ENCODE peak calls at places on chromosomes 1 and 21, in four cellular contexts. F, E, J and A are unnamed samples.

GRCh38 chr21:45441431-45442255 is 36.7 kb downstream of the COL18A1 start:
- DNase-seq in J (no peak), F (peak), E (no peak), A (no peak)

GRCh38 chr1:6445062-6445763 is 20.6 kb downstream of the ESPN start:
- DNase-seq in E (no peak), F (no peak), J (no peak), A (no peak)

GRCh38 chr1:18581420-18581880 is 49.2 kb upstream of the PAX7 start:
- DNase-seq in F (no peak), E (no peak), J (no peak), A (no peak)

GRCh38 chr1:11749203-11749689 is 12.7 kb upstream of the C1orf167 start:
- DNase-seq in F (no peak), E (no peak), J (peak), A (no peak)

GRCh38 chr1:27299385-27300252 is 22.3 kb upstream of the TMEM222 start:
- DNase-seq in J (peak), F (peak), E (no peak), A (peak)

GRCh38 chr1:93081716-93082115 is 2.6 kb downstream of the MTF2 start:
- DNase-seq in F (no peak), J (no peak), E (no peak), A (no peak)

GRCh38 chr1:182279724-182280506 is 111.7 kb downstream of the GLUL start:
- DNase-seq in F (no peak), E (no peak), J (peak), A (peak)

GRCh38 chr21:34836103-34836932 is 167.5 kb downstream of the CLIC6 start:
- DNase-seq in E (peak), J (peak), F (peak), A (peak)

GRCh38 chr1:225474439-225474985 is 46.7 kb upstream of the LBR start:
- DNase-seq in J (no peak), F (peak), E (no peak), A (no peak)

GRCh38 chr1:181128592-181129497 is 40.3 kb downstream of the IER5 start:
- DNase-seq in J (peak), E (no peak), F (peak), A (no peak)

GRCh38 chr1:79005945-79006344 is 585 bp downstream of the ADGRL4 start:
- DNase-seq in J (no peak), F (no peak), E (no peak), A (no peak)

GRCh38 chr21:39126486-39126806 is 56.8 kb downstream of the PSMG1 start:
- DNase-seq in F (no peak), E (no peak), J (no peak), A (no peak)

GRCh38 chr1:81660286-81660685 is 140.4 kb upstream of the ADGRL2 start:
- DNase-seq in J (no peak), F (no peak), E (no peak), A (no peak)

GRCh38 chr21:25862112-25862511 is 127.3 kb downstream of the GABPA start:
- DNase-seq in F (no peak), E (no peak), J (no peak), A (no peak)

GRCh38 chr1:86887479-86888162 is 26.3 kb downstream of the SELENOF start:
- DNase-seq in F (no peak), J (no peak), E (no peak), A (no peak)

GRCh38 chr1:114386129-114387037 is 124.6 kb downstream of the TRIM33 start:
- DNase-seq in F (no peak), J (no peak), E (no peak), A (no peak)

GRCh38 chr1:150550222-150551048 is 1.2 kb downstream of the ADAMTSL4 start:
- DNase-seq in F (no peak), J (no peak), E (no peak), A (no peak)

GRCh38 chr1:36557041-36558000 is 74.6 kb upstream of the CSF3R start:
- DNase-seq in F (no peak), J (no peak), E (no peak), A (no peak)

GRCh38 chr1:24470607-24471006 is 32.0 kb upstream of the RCAN3 start:
- DNase-seq in J (no peak), F (no peak), E (no peak), A (no peak)

GRCh38 chr1:235075121-235075954 is 53.3 kb downstream of the TOMM20 start:
- DNase-seq in F (peak), J (peak), E (peak), A (peak)

GRCh38 chr1:203361843-203362524 is 11.1 kb upstream of the FMOD start:
- DNase-seq in F (no peak), E (no peak), J (no peak), A (no peak)

GRCh38 chr1:9084883-9085282 is 15.4 kb upstream of the SLC2A5 start:
- DNase-seq in J (no peak), E (peak), F (peak), A (no peak)

GRCh38 chr1:10833630-10834557 is 37.4 kb upstream of the CASZ1 start:
- DNase-seq in F (no peak), E (no peak), J (no peak), A (no peak)

GRCh38 chr1:171017431-171017830 is 73.3 kb upstream of the FMO3 start:
- DNase-seq in J (no peak), E (no peak), F (no peak), A (no peak)

GRCh38 chr1:147811751-147812150 is 51.3 kb upstream of the GJA5 start:
- DNase-seq in J (no peak), F (no peak), E (no peak), A (no peak)

GRCh38 chr1:171441278-171441677 is 44.1 kb upstream of the PRRC2C start:
- DNase-seq in E (no peak), J (no peak), F (no peak), A (no peak)

GRCh38 chr1:81375884-81376548 is 424.7 kb upstream of the ADGRL2 start:
- DNase-seq in J (no peak), F (no peak), E (no peak), A (no peak)

GRCh38 chr1:89594096-89594740 is 38.7 kb upstream of the LRRC8C start:
- DNase-seq in F (no peak), E (no peak), J (no peak), A (no peak)

GRCh38 chr1:107664882-107665871 is 299.8 kb downstream of the VAV3 start:
- DNase-seq in J (no peak), E (no peak), F (no peak), A (no peak)